ENCODE peak calls at places on chromosomes 12 and 14, in six cellular contexts. V, E, G, K, J and H are unnamed samples.

GRCh38 chr14:28163897-28164296 is 602.7 kb upstream of the FOXG1 start:
- DNase-seq in V (no peak), E (no peak), G (no peak), K (no peak), J (no peak), H (no peak)

GRCh38 chr14:39491134-39491541 is 58.9 kb upstream of the FBXO33 start:
- DNase-seq in V (no peak), E (peak; percentile 12), G (no peak), K (peak; percentile 35), J (peak; percentile 57), H (peak; percentile 9)

GRCh38 chr14:89000007-89000942 is 175.8 kb downstream of the TTC8 start:
- DNase-seq in V (peak; percentile 49), E (peak; percentile 97), G (no peak), K (peak; percentile 96), J (peak; percentile 97), H (no peak)

GRCh38 chr12:93050026-93050747 is 121.1 kb upstream of the EEA1 start:
- DNase-seq in V (no peak), E (peak; percentile 37), G (no peak), K (no peak), J (no peak), H (no peak)

GRCh38 chr14:100535287-100536131 is 51.7 kb downstream of the BEGAIN start:
- DNase-seq in V (peak; percentile 4), E (no peak), G (peak; percentile 13), K (no peak), J (no peak), H (no peak)

GRCh38 chr12:91685917-91686316 is 459.7 kb downstream of the BTG1 start:
- DNase-seq in V (no peak), E (peak; percentile 82), G (no peak), K (peak; percentile 65), J (peak; percentile 80), H (peak; percentile 78)

GRCh38 chr12:83210933-83211332 is 524.2 kb downstream of the TMTC2 start:
- DNase-seq in V (no peak), E (no peak), G (no peak), K (no peak), J (no peak), H (no peak)

GRCh38 chr12:105357162-105357691 is 26.7 kb downstream of the C12orf75 start:
- DNase-seq in V (no peak), E (peak; percentile 10), G (no peak), K (peak; percentile 60), J (peak; percentile 69), H (no peak)

GRCh38 chr12:42794811-42795210 is 205.3 kb upstream of the PRICKLE1 start:
- DNase-seq in V (no peak), E (peak; percentile 12), G (no peak), K (no peak), J (peak; percentile 51), H (no peak)

GRCh38 chr12:77577756-77578155 is 252.9 kb upstream of the NAV3 start:
- DNase-seq in V (no peak), E (no peak), G (no peak), K (no peak), J (no peak), H (no peak)

GRCh38 chr14:103123128-103123633 is at the start of gene TNFAIP2:
- DNase-seq in V (peak; percentile 80), E (no peak), G (no peak), K (peak; percentile 68), J (peak; percentile 78), H (no peak)